ENCODE peak calls at places on chromosomes 5 and 9, in eight cellular contexts. U is T47D, E is GM12891, O is cerebellum, V is memory B cell, N is fibroblast of lung, A is AG20443, P is progenitor cell of endocrine pancreas. G is an unnamed sample.

GRCh38 chr5:39876146-39876545 is 451.4 kb upstream of the DAB2 start:
- DNase-seq in U (no peak), E (no peak), O (no peak), V (no peak), N (no peak), A (no peak), P (no peak), G (no peak)

GRCh38 chr5:553874-554273 is 29.6 kb upstream of the SLC9A3 start:
- DNase-seq in U (peak), E (no peak), O (no peak), V (no peak), N (peak), A (peak), P (peak), G (peak)

GRCh38 chr5:151741678-151742423 is 16.6 kb downstream of the ATOX1 start:
- DNase-seq in U (no peak), E (no peak), O (no peak), V (no peak), N (peak), A (peak), P (no peak), G (peak)

GRCh38 chr5:42591026-42591425 is 165.6 kb upstream of the CCDC152 start:
- DNase-seq in U (no peak), E (no peak), O (no peak), V (no peak), N (peak), A (no peak), P (no peak), G (no peak)

GRCh38 chr5:168366124-168366523 is 74.7 kb downstream of the WWC1 start:
- DNase-seq in U (peak), E (no peak), O (no peak), V (no peak), N (peak), A (peak), P (no peak), G (peak)

GRCh38 chr5:143402464-143403356 is 776 bp downstream of the NR3C1 start:
- DNase-seq in U (peak), E (no peak), O (peak), V (peak), N (peak), A (peak), P (peak), G (peak)

GRCh38 chr9:6080154-6080716 is 64.8 kb upstream of the RANBP6 start:
- DNase-seq in U (peak), E (no peak), O (peak), V (peak), N (peak), A (peak), P (peak), G (peak)

GRCh38 chr9:110444911-110445310 is 107.2 kb upstream of the TXNDC8 start:
- DNase-seq in U (no peak), E (no peak), O (no peak), V (no peak), N (peak), A (peak), P (no peak), G (no peak)

GRCh38 chr9:87381050-87381711 is 116.5 kb upstream of the DAPK1 start:
- DNase-seq in U (no peak), E (no peak), O (no peak), V (no peak), N (peak), A (peak), P (no peak), G (peak)

GRCh38 chr5:180605554-180606214 is 14.4 kb upstream of the SCGB3A1 start:
- DNase-seq in U (peak), E (peak), O (peak), V (no peak), N (peak), A (peak), P (no peak), G (peak)

GRCh38 chr9:95507456-95508241 is 9.1 kb downstream of the PTCH1 start:
- DNase-seq in U (peak), E (no peak), O (peak), V (peak), N (peak), A (no peak), P (no peak), G (peak)

GRCh38 chr9:17742065-17742464 is 163.2 kb downstream of the SH3GL2 start:
- DNase-seq in U (no peak), E (no peak), O (peak), V (no peak), N (no peak), A (no peak), P (no peak), G (no peak)

GRCh38 chr5:59838067-59838466 is 55.5 kb downstream of the PDE4D start:
- DNase-seq in U (no peak), E (no peak), O (no peak), V (no peak), N (no peak), A (no peak), P (no peak), G (no peak)

GRCh38 chr9:114810614-114811013 is 4.8 kb upstream of the TNFSF15 start:
- DNase-seq in U (no peak), E (no peak), O (no peak), V (no peak), N (no peak), A (no peak), P (no peak), G (no peak)

GRCh38 chr5:56829137-56829536 is 13.8 kb downstream of the MAP3K1 start:
- DNase-seq in U (no peak), E (no peak), O (no peak), V (no peak), N (no peak), A (no peak), P (no peak), G (no peak)

GRCh38 chr9:112581469-112582176 is 95.0 kb downstream of the KIAA1958 start:
- DNase-seq in U (no peak), E (no peak), O (no peak), V (no peak), N (no peak), A (no peak), P (no peak), G (no peak)

GRCh38 chr9:91119147-91119546 is 242.6 kb downstream of the AUH start:
- DNase-seq in U (peak), E (no peak), O (no peak), V (no peak), N (peak), A (peak), P (no peak), G (peak)

GRCh38 chr5:41878173-41878572 is 7.9 kb upstream of the OXCT1 start:
- DNase-seq in U (no peak), E (no peak), O (no peak), V (no peak), N (no peak), A (no peak), P (no peak), G (no peak)

GRCh38 chr5:142543951-142544753 is 141.7 kb downstream of the FGF1 start:
- DNase-seq in U (no peak), E (no peak), O (no peak), V (no peak), N (no peak), A (no peak), P (no peak), G (no peak)

GRCh38 chr5:88145603-88146467 is 122.8 kb downstream of the TMEM161B start:
- DNase-seq in U (peak), E (no peak), O (peak), V (no peak), N (peak), A (no peak), P (no peak), G (peak)